ENCODE peak calls at places on chromosome 7, in four cellular contexts. Z is mesendoderm, J is IMR-90, C is H9. N is an unnamed sample.

GRCh38 chr7:16648551-16648950 is 2.6 kb downstream of the BZW2 start:
- DNase-seq in Z (peak), J (no peak), C (peak), N (no peak)

GRCh38 chr7:112791465-112792168 is 1.4 kb upstream of the TMEM168 start:
- DNase-seq in Z (no peak), J (no peak), C (no peak), N (no peak)

GRCh38 chr7:94344826-94345225 is 49.9 kb upstream of the COL1A2 start:
- DNase-seq in Z (no peak), J (peak), C (no peak), N (no peak)

GRCh38 chr7:151425670-151426075 is 14.3 kb downstream of the CRYGN start:
- DNase-seq in Z (no peak), J (peak), C (no peak), N (no peak)

GRCh38 chr7:109622320-109622719 is 1052.6 kb downstream of the DNAJB9 start:
- DNase-seq in Z (no peak), J (no peak), C (no peak), N (no peak)

GRCh38 chr7:7254908-7255307 is 72.6 kb downstream of the C1GALT1 start:
- DNase-seq in Z (peak), J (no peak), C (no peak), N (no peak)

GRCh38 chr7:2641406-2642393 is 9.9 kb downstream of the TTYH3 start:
- DNase-seq in Z (peak), J (peak), C (peak), N (peak)

GRCh38 chr7:71509381-71509780 is 377.4 kb downstream of the GALNT17 start:
- DNase-seq in Z (no peak), J (no peak), C (no peak), N (no peak)

GRCh38 chr7:2038876-2039728 is 193.6 kb downstream of the MAD1L1 start:
- DNase-seq in Z (no peak), J (no peak), C (no peak), N (no peak)

GRCh38 chr7:1593091-1593866 is 23.4 kb upstream of the PSMG3 start:
- DNase-seq in Z (no peak), J (no peak), C (peak), N (no peak)

GRCh38 chr7:108580298-108580697 is 10.6 kb downstream of the DNAJB9 start:
- DNase-seq in Z (no peak), J (no peak), C (no peak), N (no peak)
- H4K5ac ChIP-seq in Z (no peak), J (no peak), C (no peak), N (no peak)

DNA sequence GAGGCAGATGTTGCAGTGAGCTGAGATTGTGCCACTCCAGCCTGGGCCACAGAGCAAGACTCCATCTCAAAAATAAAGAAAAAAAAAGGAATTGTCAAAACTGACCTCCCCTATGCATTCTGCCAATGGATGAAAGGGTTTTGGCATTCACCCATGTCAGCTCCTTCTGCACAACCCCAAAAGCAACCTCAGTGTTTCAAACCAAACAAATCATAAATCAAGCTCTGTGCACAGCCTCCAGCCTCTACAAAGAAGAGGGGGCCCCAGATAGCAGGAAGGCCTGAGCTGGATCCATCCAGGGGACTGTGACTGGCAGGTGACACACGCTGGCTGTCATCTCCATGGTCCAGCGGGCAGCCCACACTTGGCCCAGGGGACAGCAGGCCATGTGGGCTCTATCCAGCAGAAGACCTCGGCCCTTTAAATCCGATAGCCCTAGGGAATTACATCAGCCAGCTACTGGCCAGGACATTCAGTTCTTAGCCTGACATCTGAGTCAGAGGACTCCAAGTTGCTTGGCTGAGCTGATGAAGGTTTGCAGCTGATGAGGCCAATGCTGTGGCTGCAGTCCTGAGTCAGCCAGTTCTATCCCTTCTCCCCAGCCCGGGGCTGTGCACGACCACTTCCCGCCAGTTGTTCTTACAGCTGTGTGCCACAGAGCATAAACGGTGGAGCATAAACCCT is 52.0 kb upstream of the FIGNL1 start:
- DNase-seq in Z (peak), J (peak), C (no peak), N (no peak)
- H4K5ac ChIP-seq in Z (no peak), J (no peak), C (no peak), N (no peak)

DNA sequence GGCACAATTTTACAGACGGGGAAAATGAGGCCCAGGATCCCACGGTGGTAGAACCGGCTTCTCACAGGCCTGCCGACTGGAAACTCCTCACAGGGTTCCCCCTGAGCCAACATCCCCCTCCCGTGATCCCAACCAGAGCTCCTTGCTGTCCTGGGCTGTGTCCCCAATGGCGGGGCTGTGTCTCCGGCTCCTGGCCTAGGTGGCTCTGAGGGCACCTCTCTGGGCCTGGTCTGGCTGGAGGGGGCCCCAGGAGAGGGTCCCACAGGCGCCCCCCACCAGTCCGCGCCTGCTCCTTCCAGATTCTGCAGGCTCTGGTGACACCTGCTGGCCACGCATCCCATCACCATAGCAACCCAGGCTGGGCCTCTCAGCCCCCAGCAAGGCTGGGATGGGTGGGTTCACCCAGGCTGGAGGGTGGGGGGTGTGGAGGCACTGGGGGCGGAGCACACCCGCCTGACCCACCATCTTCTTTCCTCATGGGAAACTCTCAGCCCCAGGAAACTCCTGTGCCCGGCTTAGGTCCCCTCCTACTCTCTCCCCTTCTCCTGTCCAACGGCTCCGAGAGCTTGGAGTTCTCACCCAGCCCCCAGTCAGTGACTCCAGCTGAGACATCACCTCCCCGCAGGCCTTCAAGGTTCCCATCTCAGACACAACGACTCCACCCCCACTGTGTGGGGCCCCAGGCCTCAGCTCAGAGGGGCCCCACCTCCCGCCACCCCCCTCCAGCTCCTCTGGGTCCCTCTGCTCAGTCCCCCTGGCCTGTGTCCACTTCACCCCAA is 27.1 kb upstream of the TNRC18 start:
- DNase-seq in Z (peak), J (peak), C (peak), N (peak)
- H4K5ac ChIP-seq in Z (no peak), J (no peak), C (no peak), N (no peak)

DNA sequence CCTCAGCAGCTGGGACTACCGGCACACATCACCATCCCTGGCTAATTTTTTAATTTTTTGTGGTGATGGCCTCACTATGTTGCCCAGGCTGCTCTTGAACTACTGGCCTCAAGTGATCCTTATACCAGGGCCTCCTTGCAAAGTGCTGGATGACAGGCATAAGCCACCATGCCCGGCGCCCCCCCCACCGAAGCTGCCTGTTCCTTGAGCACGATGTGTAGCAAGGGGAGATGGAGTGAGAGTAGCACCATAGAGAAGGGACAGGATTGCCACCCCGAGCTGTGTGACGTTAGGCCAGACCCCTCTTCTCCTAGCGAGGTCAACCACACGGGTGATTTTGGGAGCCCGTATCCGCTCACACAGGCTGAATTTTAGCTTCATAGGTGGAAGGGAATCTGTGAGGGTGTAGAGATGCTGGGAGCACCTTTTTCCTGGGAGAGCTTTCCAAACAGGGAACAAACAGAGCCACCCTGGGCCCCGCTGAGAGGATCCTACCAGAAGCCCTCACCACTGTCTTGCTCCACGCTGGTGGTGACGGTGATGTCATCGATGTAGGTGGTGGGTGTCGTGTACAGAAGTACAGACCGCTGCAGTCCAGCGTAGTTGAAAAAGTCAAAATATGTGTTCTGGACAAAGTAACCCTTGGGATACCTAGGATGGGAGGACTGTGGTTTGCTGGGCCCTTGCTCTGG is 3.0 kb downstream of the GUSB start:
- DNase-seq in Z (no peak), J (no peak), C (no peak), N (no peak)
- H4K5ac ChIP-seq in Z (no peak), J (no peak), C (no peak), N (no peak)

DNA sequence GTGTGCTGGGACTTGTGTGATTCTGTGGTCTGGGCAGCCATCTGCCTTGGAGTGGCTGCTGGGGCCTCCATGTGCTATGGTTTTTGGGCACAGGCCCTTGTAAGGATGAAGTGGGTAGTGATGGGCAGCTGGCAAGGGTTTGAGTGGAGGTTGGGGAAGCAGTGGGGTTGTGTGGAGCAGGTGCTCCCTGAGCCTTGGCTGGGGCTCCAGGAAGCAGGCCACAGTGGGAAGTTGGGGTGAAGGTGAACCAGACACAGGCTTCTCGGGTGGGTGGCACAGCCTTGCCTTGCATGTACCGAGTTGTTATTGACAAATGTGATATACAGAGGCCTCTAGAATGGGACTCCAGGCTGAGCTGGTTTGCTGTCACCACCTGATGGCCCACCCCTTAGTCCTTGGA is 82.3 kb downstream of the ADCY1 start:
- DNase-seq in Z (no peak), J (no peak), C (no peak), N (no peak)
- H4K5ac ChIP-seq in Z (no peak), J (no peak), C (no peak), N (no peak)

GRCh38 chr7:50512384-50512783 is 52.8 kb downstream of the DDC start:
- DNase-seq in Z (no peak), J (no peak), C (no peak), N (no peak)

GRCh38 chr7:50508471-50508943 is 56.7 kb downstream of the DDC start:
- DNase-seq in Z (no peak), J (no peak), C (no peak), N (no peak)

GRCh38 chr7:50507898-50508470 is 57.2 kb downstream of the DDC start:
- DNase-seq in Z (no peak), J (no peak), C (no peak), N (no peak)

GRCh38 chr7:50513166-50513871 is 51.9 kb downstream of the DDC start:
- DNase-seq in Z (no peak), J (no peak), C (no peak), N (no peak)

DNA sequence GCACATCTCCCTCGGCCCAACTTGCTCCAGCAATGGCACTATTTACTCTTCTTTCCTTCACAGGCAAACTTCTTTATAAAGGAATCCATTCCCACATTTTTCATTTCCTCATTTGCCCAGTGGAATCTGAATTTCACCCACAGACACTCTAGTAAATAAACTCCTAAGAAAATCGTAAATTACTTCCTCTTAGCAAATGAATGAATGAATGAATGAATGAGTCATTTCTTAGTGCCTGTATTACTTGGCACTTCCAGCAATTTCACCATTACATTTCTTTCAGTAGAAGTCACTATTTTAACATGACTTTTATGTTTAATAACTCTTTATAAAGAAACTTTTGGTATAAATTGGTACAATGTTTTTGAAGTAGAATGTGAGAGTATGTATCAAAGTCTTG is 55.7 kb downstream of the DDC start:
- DNase-seq in Z (no peak), J (no peak), C (no peak), N (no peak)
- H4K5ac ChIP-seq in Z (no peak), J (no peak), C (no peak), N (no peak)

GRCh38 chr7:105212236-105212635 is 176.5 kb downstream of the SRPK2 start:
- DNase-seq in Z (no peak), J (no peak), C (no peak), N (no peak)

GRCh38 chr7:105210721-105211205 is 178.0 kb downstream of the SRPK2 start:
- DNase-seq in Z (peak), J (no peak), C (no peak), N (no peak)

GRCh38 chr7:105206985-105207384 is 181.7 kb downstream of the SRPK2 start:
- DNase-seq in Z (no peak), J (no peak), C (no peak), N (no peak)

GRCh38 chr7:105209870-105210269 is 178.9 kb downstream of the SRPK2 start:
- DNase-seq in Z (no peak), J (peak), C (no peak), N (no peak)

DNA sequence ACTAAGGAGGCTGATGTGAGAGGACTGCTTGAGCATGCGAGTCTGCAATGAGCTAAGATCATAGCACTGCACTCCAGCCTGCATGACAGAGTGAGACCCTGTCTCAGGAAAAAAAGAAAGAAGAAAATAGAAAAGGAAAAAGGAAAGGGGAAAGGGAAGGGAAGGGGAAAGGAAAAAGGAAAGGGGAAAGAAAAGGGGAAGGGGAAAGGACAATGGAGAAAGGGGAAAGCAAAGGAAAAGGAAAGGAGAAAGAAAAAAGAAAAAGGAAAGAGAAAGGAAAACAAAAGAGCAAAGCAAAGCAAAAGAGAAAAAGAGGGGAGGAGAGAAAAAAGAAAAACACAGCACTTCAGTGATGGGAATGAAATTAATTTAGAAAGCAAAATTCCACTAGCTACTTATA is 179.3 kb downstream of the SRPK2 start:
- DNase-seq in Z (no peak), J (no peak), C (no peak), N (no peak)
- H4K5ac ChIP-seq in Z (no peak), J (no peak), C (no peak), N (no peak)

GRCh38 chr7:24341677-24342076 is 57.7 kb downstream of the NPY start:
- DNase-seq in Z (no peak), J (no peak), C (no peak), N (no peak)

GRCh38 chr7:24343614-24344013 is 59.6 kb downstream of the NPY start:
- DNase-seq in Z (no peak), J (no peak), C (no peak), N (no peak)

GRCh38 chr7:24346129-24346528 is 62.1 kb downstream of the NPY start:
- DNase-seq in Z (no peak), J (no peak), C (no peak), N (no peak)

GRCh38 chr7:24349339-24349738 is 65.3 kb downstream of the NPY start:
- DNase-seq in Z (peak), J (no peak), C (peak), N (no peak)

GRCh38 chr7:24346716-24347115 is 62.7 kb downstream of the NPY start:
- DNase-seq in Z (no peak), J (no peak), C (no peak), N (no peak)
- H4K5ac ChIP-seq in Z (no peak), J (no peak), C (no peak), N (no peak)